ENCODE peak calls at places on chromosomes 13 and 19, in six cellular contexts. O is endothelial cell of umbilical vein, F is M059J, T is IMR-90, S is PC-9, E is ELR. B is an unnamed sample.

GRCh38 chr13:111329641-111330040 is 9.2 kb downstream of the TEX29 start:
- DNase-seq in O (no peak), F (no peak), T (no peak), S (no peak), E (no peak), B (no peak)

GRCh38 chr19:42098781-42099180 is 22.8 kb downstream of the ZNF574 start:
- DNase-seq in O (no peak), F (no peak), T (no peak), S (no peak), E (no peak), B (no peak)

GRCh38 chr19:38304866-38305429 is 897 bp downstream of the C19orf33 start:
- DNase-seq in O (peak; percentile 70), F (no peak), T (no peak), S (peak; percentile 98), E (no peak), B (peak; percentile 86)

GRCh38 chr13:112233716-112234115 is 142.4 kb upstream of the SPACA7 start:
- DNase-seq in O (no peak), F (no peak), T (no peak), S (no peak), E (no peak), B (no peak)

GRCh38 chr13:75841905-75842304 is 205.8 kb downstream of the LMO7 start:
- DNase-seq in O (no peak), F (no peak), T (no peak), S (no peak), E (no peak), B (no peak)

GRCh38 chr13:81473366-81473899 is 1132.5 kb upstream of the SPRY2 start:
- DNase-seq in O (no peak), F (no peak), T (no peak), S (no peak), E (no peak), B (no peak)

GRCh38 chr19:44847144-44848035 is 1.3 kb downstream of the NECTIN2 start:
- DNase-seq in O (peak; percentile 74), F (peak; percentile 73), T (peak; percentile 58), S (peak; percentile 80), E (peak; percentile 69), B (peak; percentile 44)

GRCh38 chr19:5086725-5087439 is 118.0 kb downstream of the KDM4B start:
- DNase-seq in O (no peak), F (no peak), T (no peak), S (no peak), E (no peak), B (no peak)

GRCh38 chr13:66359393-66359792 is 870.7 kb downstream of the PCDH9 start:
- DNase-seq in O (no peak), F (no peak), T (no peak), S (no peak), E (no peak), B (no peak)